ENCODE peak calls at places on chromosomes 3 and 15, in five cellular contexts. One of them, this sample, is unnamed.
A peak's percentile ranks its signal among the peaks of the same experiment; 100 is the strongest.

GRCh38 chr3:124599779-124600693 is 130.2 kb upstream of the UMPS start:
- DNase-seq in A549: no peak
- DNase-seq in CD4-positive, alpha-beta T cell: no peak
- DNase-seq in AG04449: no peak
- DNase-seq in cardiac muscle cell: peak; percentile 52
- DNase-seq in this sample: no peak

GRCh38 chr3:134317106-134317947 is 56.9 kb downstream of the AMOTL2 start:
- DNase-seq in AG04449: no peak
- DNase-seq in A549: no peak
- DNase-seq in cardiac muscle cell: no peak
- DNase-seq in CD4-positive, alpha-beta T cell: no peak
- DNase-seq in this sample: no peak

GRCh38 chr3:127709320-127710060 is 36.7 kb downstream of the ABTB1 start:
- DNase-seq in cardiac muscle cell: no peak
- DNase-seq in AG04449: no peak
- DNase-seq in A549: no peak
- DNase-seq in CD4-positive, alpha-beta T cell: no peak
- DNase-seq in this sample: no peak

GRCh38 chr15:34582461-34583357 is 742 bp downstream of the GOLGA8B start:
- DNase-seq in AG04449: no peak
- DNase-seq in A549: peak; percentile 55
- DNase-seq in cardiac muscle cell: peak; percentile 46
- DNase-seq in CD4-positive, alpha-beta T cell: peak; percentile 17
- DNase-seq in this sample: no peak

GRCh38 chr3:60339310-60339709 is 911.9 kb downstream of the FHIT start:
- DNase-seq in CD4-positive, alpha-beta T cell: no peak
- DNase-seq in cardiac muscle cell: peak; percentile 63
- DNase-seq in AG04449: no peak
- DNase-seq in A549: no peak
- DNase-seq in this sample: no peak

GRCh38 chr15:101201411-101202174 is 50.3 kb downstream of the CHSY1 start:
- DNase-seq in CD4-positive, alpha-beta T cell: no peak
- DNase-seq in A549: peak; percentile 80
- DNase-seq in AG04449: peak; percentile 93
- DNase-seq in cardiac muscle cell: peak; percentile 62
- DNase-seq in this sample: peak; percentile 92

GRCh38 chr3:99960941-99961340 is 143.3 kb downstream of the CMSS1 start:
- DNase-seq in AG04449: no peak
- DNase-seq in cardiac muscle cell: no peak
- DNase-seq in CD4-positive, alpha-beta T cell: no peak
- DNase-seq in A549: no peak
- DNase-seq in this sample: peak; percentile 67

GRCh38 chr3:121748638-121749275 is 784 bp downstream of the GOLGB1 start:
- DNase-seq in A549: peak; percentile 15
- DNase-seq in CD4-positive, alpha-beta T cell: no peak
- DNase-seq in cardiac muscle cell: peak; percentile 75
- DNase-seq in AG04449: no peak
- DNase-seq in this sample: no peak

GRCh38 chr3:25144430-25144829 is 283.6 kb upstream of the RARB start:
- DNase-seq in cardiac muscle cell: no peak
- DNase-seq in CD4-positive, alpha-beta T cell: no peak
- DNase-seq in A549: no peak
- DNase-seq in AG04449: no peak
- DNase-seq in this sample: no peak

GRCh38 chr3:44981220-44981619 is 5.2 kb downstream of the EXOSC7 start:
- DNase-seq in A549: no peak
- DNase-seq in CD4-positive, alpha-beta T cell: no peak
- DNase-seq in AG04449: no peak
- DNase-seq in cardiac muscle cell: no peak
- DNase-seq in this sample: no peak

GRCh38 chr3:65338571-65338970 is 650.8 kb upstream of the ADAMTS9 start:
- DNase-seq in AG04449: no peak
- DNase-seq in cardiac muscle cell: no peak
- DNase-seq in CD4-positive, alpha-beta T cell: no peak
- DNase-seq in A549: no peak
- DNase-seq in this sample: no peak

GRCh38 chr15:96268421-96269204 is 61.9 kb upstream of the NR2F2 start:
- DNase-seq in CD4-positive, alpha-beta T cell: no peak
- DNase-seq in AG04449: no peak
- DNase-seq in A549: no peak
- DNase-seq in cardiac muscle cell: no peak
- DNase-seq in this sample: no peak

GRCh38 chr15:82635798-82636197 is 11.4 kb downstream of the CPEB1 start:
- DNase-seq in A549: no peak
- DNase-seq in cardiac muscle cell: no peak
- DNase-seq in AG04449: no peak
- DNase-seq in CD4-positive, alpha-beta T cell: no peak
- DNase-seq in this sample: no peak

GRCh38 chr3:58631742-58632141 is 34.8 kb downstream of the FAM3D start:
- DNase-seq in CD4-positive, alpha-beta T cell: no peak
- DNase-seq in A549: no peak
- DNase-seq in AG04449: no peak
- DNase-seq in cardiac muscle cell: no peak
- DNase-seq in this sample: no peak

GRCh38 chr15:43988900-43989299 is 162.1 kb downstream of the WDR76 start:
- DNase-seq in cardiac muscle cell: no peak
- DNase-seq in AG04449: no peak
- DNase-seq in CD4-positive, alpha-beta T cell: no peak
- DNase-seq in A549: no peak
- DNase-seq in this sample: no peak

GRCh38 chr3:128112406-128112968 is 11.1 kb downstream of the RUVBL1 start:
- DNase-seq in A549: no peak
- DNase-seq in CD4-positive, alpha-beta T cell: peak; percentile 23
- DNase-seq in AG04449: peak; percentile 58
- DNase-seq in cardiac muscle cell: no peak
- DNase-seq in this sample: peak; percentile 88

GRCh38 chr3:122941233-122942206 is 86.0 kb downstream of the SEMA5B start:
- DNase-seq in CD4-positive, alpha-beta T cell: no peak
- DNase-seq in A549: no peak
- DNase-seq in cardiac muscle cell: no peak
- DNase-seq in AG04449: no peak
- DNase-seq in this sample: no peak

GRCh38 chr3:160796089-160796812 is 40.2 kb downstream of the PPM1L start:
- DNase-seq in AG04449: no peak
- DNase-seq in cardiac muscle cell: no peak
- DNase-seq in CD4-positive, alpha-beta T cell: no peak
- DNase-seq in A549: no peak
- DNase-seq in this sample: no peak

GRCh38 chr15:40766906-40767837 is 2.6 kb upstream of the C15orf62 start:
- DNase-seq in A549: no peak
- DNase-seq in cardiac muscle cell: no peak
- DNase-seq in CD4-positive, alpha-beta T cell: no peak
- DNase-seq in AG04449: no peak
- DNase-seq in this sample: no peak

GRCh38 chr3:12155833-12156232 is 2.9 kb downstream of the TIMP4 start:
- DNase-seq in A549: peak; percentile 31
- DNase-seq in CD4-positive, alpha-beta T cell: no peak
- DNase-seq in cardiac muscle cell: peak; percentile 50
- DNase-seq in AG04449: no peak
- DNase-seq in this sample: no peak

GRCh38 chr15:90519688-90520087 is 10.0 kb upstream of the CRTC3 start:
- DNase-seq in CD4-positive, alpha-beta T cell: no peak
- DNase-seq in A549: no peak
- DNase-seq in AG04449: no peak
- DNase-seq in cardiac muscle cell: no peak
- DNase-seq in this sample: no peak

GRCh38 chr3:62049033-62049432 is 324.3 kb downstream of the FEZF2 start:
- DNase-seq in CD4-positive, alpha-beta T cell: no peak
- DNase-seq in AG04449: no peak
- DNase-seq in cardiac muscle cell: no peak
- DNase-seq in A549: no peak
- DNase-seq in this sample: no peak

GRCh38 chr3:46903341-46904302 is 26.1 kb downstream of the PTH1R start:
- DNase-seq in cardiac muscle cell: no peak
- DNase-seq in AG04449: no peak
- DNase-seq in CD4-positive, alpha-beta T cell: no peak
- DNase-seq in A549: no peak
- DNase-seq in this sample: peak; percentile 52

GRCh38 chr3:129593595-129594339 is 12.7 kb downstream of the PLXND1 start:
- DNase-seq in A549: no peak
- DNase-seq in cardiac muscle cell: no peak
- DNase-seq in CD4-positive, alpha-beta T cell: peak; percentile 46
- DNase-seq in AG04449: no peak
- DNase-seq in this sample: no peak

DNA sequence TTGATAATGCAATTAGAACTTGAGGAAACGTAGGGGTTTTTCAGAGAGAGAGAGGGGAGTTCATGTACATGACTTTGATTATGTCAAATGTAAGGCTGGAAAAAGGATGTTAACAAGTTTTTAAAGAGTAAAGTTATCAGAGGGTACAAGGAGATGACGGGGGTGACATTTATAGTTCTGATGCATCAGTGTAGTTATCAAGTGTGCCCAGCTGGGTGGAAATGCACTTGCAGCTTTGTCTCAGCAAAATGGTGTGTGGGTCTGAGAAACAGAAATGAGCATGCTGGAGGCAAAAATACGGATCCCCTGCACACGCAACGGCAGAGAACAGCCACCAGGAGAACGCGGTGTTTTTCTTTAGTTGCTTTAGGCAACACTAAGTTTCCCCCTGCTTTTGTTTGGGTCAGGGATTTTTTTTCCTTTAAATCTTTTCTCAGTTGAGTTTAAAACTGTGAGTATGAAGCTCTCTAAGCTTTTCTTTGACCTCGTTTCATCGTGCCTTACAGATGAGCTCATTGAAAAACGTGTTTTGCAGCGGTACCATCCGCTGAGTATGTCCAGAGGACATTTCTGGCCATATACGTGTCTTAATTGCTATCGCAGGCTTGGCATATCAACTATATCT is 205.4 kb downstream of the PDZRN3 start:
- DNase-seq in CD4-positive, alpha-beta T cell: no peak
- DNase-seq in AG04449: no peak
- DNase-seq in A549: no peak
- DNase-seq in cardiac muscle cell: no peak
- DNase-seq in this sample: no peak
- TF ChIP-seq CTCF in CD4-positive, alpha-beta T cell: no peak
- TF ChIP-seq CTCF in AG04449: peak; percentile 2
- TF ChIP-seq CTCF in A549: no peak
- TF ChIP-seq CTCF in cardiac muscle cell: peak; percentile 28
- TF ChIP-seq CTCF in this sample: peak; percentile 24

DNA sequence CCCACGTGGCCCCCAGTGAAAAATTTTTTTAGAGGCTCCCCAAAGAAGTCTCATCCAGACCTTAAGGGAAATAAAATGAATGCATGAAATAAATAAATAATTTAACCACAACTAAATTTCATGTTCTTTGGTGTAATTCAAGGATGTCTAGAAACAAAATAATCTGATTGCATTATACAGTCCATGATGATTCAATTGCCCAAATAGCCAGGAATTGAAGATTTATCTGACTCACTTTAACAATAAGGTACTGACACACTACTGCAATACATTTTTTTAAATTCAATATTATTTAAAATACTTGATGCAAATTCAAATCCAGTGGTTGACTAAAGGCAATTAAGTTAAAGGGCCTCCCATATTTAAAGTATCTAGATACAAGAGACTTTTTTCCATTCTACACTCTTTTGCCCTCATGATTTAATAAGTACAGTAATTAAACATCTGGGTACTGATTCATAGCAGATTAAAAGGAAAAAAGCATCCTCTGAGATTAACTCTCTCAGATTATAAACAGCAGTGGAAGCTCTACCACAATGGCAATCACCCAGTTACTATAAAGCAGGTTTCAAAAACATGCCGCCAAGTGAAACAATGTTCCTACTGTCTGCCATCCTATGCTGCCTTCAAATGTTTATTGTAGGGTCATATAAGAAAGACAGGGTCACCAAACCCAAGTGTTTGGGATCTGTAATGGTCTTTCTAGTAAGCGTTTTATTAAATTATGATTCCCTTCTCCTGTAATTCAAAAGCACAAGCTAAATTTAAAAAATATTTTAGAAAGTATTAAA is 9.9 kb downstream of the UQCC5 start:
- DNase-seq in A549: no peak
- DNase-seq in AG04449: no peak
- DNase-seq in cardiac muscle cell: no peak
- DNase-seq in CD4-positive, alpha-beta T cell: no peak
- DNase-seq in this sample: no peak
- TF ChIP-seq CTCF in A549: no peak
- TF ChIP-seq CTCF in AG04449: no peak
- TF ChIP-seq CTCF in cardiac muscle cell: no peak
- TF ChIP-seq CTCF in CD4-positive, alpha-beta T cell: no peak
- TF ChIP-seq CTCF in this sample: no peak

GRCh38 chr15:86183765-86184491 is 104.3 kb downstream of the AGBL1 start:
- DNase-seq in AG04449: no peak
- DNase-seq in CD4-positive, alpha-beta T cell: no peak
- DNase-seq in A549: no peak
- DNase-seq in cardiac muscle cell: no peak
- DNase-seq in this sample: no peak

GRCh38 chr15:86178845-86179244 is 99.2 kb downstream of the AGBL1 start:
- DNase-seq in A549: no peak
- DNase-seq in CD4-positive, alpha-beta T cell: no peak
- DNase-seq in cardiac muscle cell: no peak
- DNase-seq in AG04449: no peak
- DNase-seq in this sample: no peak
- TF ChIP-seq CTCF in A549: no peak
- TF ChIP-seq CTCF in CD4-positive, alpha-beta T cell: no peak
- TF ChIP-seq CTCF in cardiac muscle cell: no peak
- TF ChIP-seq CTCF in AG04449: no peak
- TF ChIP-seq CTCF in this sample: no peak

GRCh38 chr3:193789455-193789854 is 196.4 kb downstream of the OPA1 start:
- DNase-seq in AG04449: no peak
- DNase-seq in cardiac muscle cell: no peak
- DNase-seq in A549: no peak
- DNase-seq in CD4-positive, alpha-beta T cell: no peak
- DNase-seq in this sample: no peak

GRCh38 chr3:193787496-193787870 is 194.5 kb downstream of the OPA1 start:
- DNase-seq in CD4-positive, alpha-beta T cell: no peak
- DNase-seq in AG04449: no peak
- DNase-seq in A549: no peak
- DNase-seq in cardiac muscle cell: no peak
- DNase-seq in this sample: no peak

GRCh38 chr3:193791041-193792032 is 198.3 kb downstream of the OPA1 start:
- DNase-seq in AG04449: no peak
- DNase-seq in A549: no peak
- DNase-seq in cardiac muscle cell: peak; percentile 22
- DNase-seq in CD4-positive, alpha-beta T cell: no peak
- DNase-seq in this sample: no peak

GRCh38 chr3:193790086-193790990 is 197.3 kb downstream of the OPA1 start:
- DNase-seq in A549: no peak
- DNase-seq in CD4-positive, alpha-beta T cell: no peak
- DNase-seq in cardiac muscle cell: no peak
- DNase-seq in AG04449: no peak
- DNase-seq in this sample: no peak

GRCh38 chr3:193788189-193788946 is 195.4 kb downstream of the OPA1 start:
- DNase-seq in CD4-positive, alpha-beta T cell: no peak
- DNase-seq in cardiac muscle cell: peak; percentile 86
- DNase-seq in A549: peak; percentile 74
- DNase-seq in AG04449: no peak
- DNase-seq in this sample: no peak
- TF ChIP-seq CTCF in CD4-positive, alpha-beta T cell: no peak
- TF ChIP-seq CTCF in cardiac muscle cell: peak; percentile 91
- TF ChIP-seq CTCF in A549: peak; percentile 61
- TF ChIP-seq CTCF in AG04449: peak; percentile 74
- TF ChIP-seq CTCF in this sample: peak; percentile 52

DNA sequence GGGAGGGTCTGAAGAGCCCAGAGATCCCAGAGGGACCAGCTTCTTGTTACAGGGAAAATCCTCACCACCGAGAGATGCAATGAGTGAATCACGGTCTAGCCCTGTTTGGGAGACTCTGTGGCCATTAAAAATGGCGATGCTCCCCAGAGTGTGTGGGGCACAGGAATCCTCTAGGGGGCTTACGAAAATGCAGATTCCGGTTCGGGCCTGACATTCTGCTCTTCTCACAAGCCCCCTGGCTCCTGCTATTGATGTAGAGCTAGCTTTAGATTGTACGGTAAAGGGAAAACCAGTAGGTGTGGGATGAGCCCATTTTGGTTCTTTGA is 35.5 kb upstream of the EPHB3 start:
- DNase-seq in cardiac muscle cell: no peak
- DNase-seq in CD4-positive, alpha-beta T cell: no peak
- DNase-seq in AG04449: no peak
- DNase-seq in A549: no peak
- DNase-seq in this sample: no peak
- TF ChIP-seq CTCF in cardiac muscle cell: no peak
- TF ChIP-seq CTCF in CD4-positive, alpha-beta T cell: no peak
- TF ChIP-seq CTCF in AG04449: no peak
- TF ChIP-seq CTCF in A549: no peak
- TF ChIP-seq CTCF in this sample: peak; percentile 3